ENCODE peak calls at places on chromosomes 2 and 18, in seven cellular contexts. B is HTR-8/SVneo; C is HCEC 1CT; F is NCI-H1436; K is stimulated activated CD8-positive, alpha-beta memory T cell treated with anti-CD3 and anti-CD28 coated beads, Interleukin-2, amount 100 ng/mL, for 1 hour; O is MV-4-11; G is Daoy. M is an unnamed sample.
A peak's percentile ranks its signal among the peaks of the same experiment; 100 is the strongest.

GRCh38 chr2:101821059-101821805 is 123.7 kb downstream of the MAP4K4 start:
- DNase-seq in B (no peak), C (peak; percentile 22), F (no peak), K (no peak), O (no peak), G (no peak), M (no peak)

GRCh38 chr2:1900736-1901135 is 156.4 kb upstream of the PXDN start:
- DNase-seq in B (no peak), C (no peak), F (no peak), K (no peak), O (no peak), G (no peak), M (no peak)

GRCh38 chr18:3655637-3656050 is 205.7 kb downstream of the TGIF1 start:
- DNase-seq in B (no peak), C (no peak), F (no peak), K (no peak), O (no peak), G (no peak), M (no peak)

GRCh38 chr2:191629001-191629453 is 48.9 kb upstream of the NABP1 start:
- DNase-seq in B (no peak), C (no peak), F (no peak), K (no peak), O (no peak), G (no peak), M (no peak)

GRCh38 chr18:44729631-44730101 is 49.0 kb downstream of the SETBP1 start:
- DNase-seq in B (no peak), C (peak; percentile 13), F (no peak), K (peak; percentile 20), O (peak; percentile 77), G (peak; percentile 41), M (no peak)

GRCh38 chr2:15383695-15384350 is 177.3 kb downstream of the NBAS start:
- DNase-seq in B (no peak), C (no peak), F (no peak), K (no peak), O (no peak), G (no peak), M (no peak)

GRCh38 chr2:75356857-75357256 is 157.5 kb upstream of the TACR1 start:
- DNase-seq in B (no peak), C (no peak), F (no peak), K (no peak), O (no peak), G (no peak), M (no peak)

GRCh38 chr2:230658577-230658876 is 54.1 kb upstream of the CAB39 start:
- DNase-seq in B (no peak), C (no peak), F (no peak), K (no peak), O (no peak), G (no peak), M (no peak)

GRCh38 chr18:35029770-35030169 is 11.4 kb upstream of the MAPRE2 start:
- DNase-seq in B (no peak), C (no peak), F (no peak), K (no peak), O (peak; percentile 33), G (no peak), M (no peak)

GRCh38 chr2:26712486-26713465 is 20.3 kb downstream of the KCNK3 start:
- DNase-seq in B (no peak), C (no peak), F (peak; percentile 77), K (no peak), O (no peak), G (no peak), M (no peak)

GRCh38 chr18:13264091-13264777 is 45.7 kb downstream of the LDLRAD4 start:
- DNase-seq in B (no peak), C (no peak), F (no peak), K (no peak), O (no peak), G (no peak), M (no peak)

GRCh38 chr2:126665483-126665882 is 9.5 kb downstream of the GYPC start:
- DNase-seq in B (no peak), C (no peak), F (no peak), K (no peak), O (no peak), G (no peak), M (no peak)

GRCh38 chr2:234162876-234163275 is 112.4 kb downstream of the SPP2 start:
- DNase-seq in B (no peak), C (no peak), F (no peak), K (no peak), O (no peak), G (no peak), M (no peak)

GRCh38 chr2:10332402-10333246 is 29.9 kb downstream of the HPCAL1 start:
- DNase-seq in B (no peak), C (no peak), F (no peak), K (no peak), O (no peak), G (no peak), M (no peak)

GRCh38 chr18:51525453-51526225 is 328.2 kb upstream of the MEX3C start:
- DNase-seq in B (no peak), C (no peak), F (no peak), K (no peak), O (no peak), G (no peak), M (no peak)

GRCh38 chr18:73446502-73446901 is 578.7 kb upstream of the NETO1 start:
- DNase-seq in B (no peak), C (no peak), F (no peak), K (no peak), O (no peak), G (no peak), M (peak; percentile 40)

GRCh38 chr18:47605093-47605492 is 325.4 kb downstream of the SMAD2 start:
- DNase-seq in B (no peak), C (no peak), F (peak; percentile 24), K (no peak), O (no peak), G (no peak), M (no peak)

GRCh38 chr18:10374195-10374594 is 80.2 kb upstream of the APCDD1 start:
- DNase-seq in B (no peak), C (no peak), F (no peak), K (no peak), O (no peak), G (no peak), M (no peak)

GRCh38 chr2:64990823-64991222 is 1.6 kb downstream of the SLC1A4 start:
- DNase-seq in B (no peak), C (no peak), F (no peak), K (no peak), O (no peak), G (no peak), M (no peak)

GRCh38 chr2:219525533-219526232 is 11.4 kb downstream of the ASIC4 start:
- DNase-seq in B (no peak), C (no peak), F (no peak), K (no peak), O (no peak), G (no peak), M (no peak)

GRCh38 chr2:23601301-23601965 is 216.5 kb downstream of the KLHL29 start:
- DNase-seq in B (no peak), C (no peak), F (no peak), K (no peak), O (peak; percentile 30), G (peak; percentile 56), M (no peak)

GRCh38 chr2:20422679-20423271 is 24.1 kb upstream of the RHOB start:
- DNase-seq in B (no peak), C (peak; percentile 81), F (no peak), K (no peak), O (peak; percentile 42), G (peak; percentile 27), M (no peak)

GRCh38 chr2:102025016-102025491 is 33.3 kb downstream of the IL1R2 start:
- DNase-seq in B (no peak), C (no peak), F (no peak), K (no peak), O (peak; percentile 40), G (no peak), M (no peak)

GRCh38 chr2:72137498-72138010 is 10.1 kb downstream of the CYP26B1 start:
- DNase-seq in B (peak; percentile 85), C (no peak), F (peak; percentile 35), K (peak; percentile 22), O (peak; percentile 19), G (peak; percentile 60), M (no peak)

GRCh38 chr2:235709969-235710879 is 216.4 kb downstream of the AGAP1 start:
- DNase-seq in B (no peak), C (no peak), F (no peak), K (no peak), O (no peak), G (no peak), M (no peak)

GRCh38 chr18:67634631-67635338 is 118.3 kb upstream of the DSEL start:
- DNase-seq in B (no peak), C (no peak), F (no peak), K (no peak), O (no peak), G (no peak), M (no peak)

GRCh38 chr2:191866195-191866594 is 19.3 kb upstream of the CAVIN2 start:
- DNase-seq in B (no peak), C (no peak), F (no peak), K (no peak), O (no peak), G (no peak), M (no peak)

GRCh38 chr2:148914463-148914862 is 39.4 kb downstream of the KIF5C start:
- DNase-seq in B (no peak), C (no peak), F (peak; percentile 90), K (no peak), O (no peak), G (no peak), M (no peak)

GRCh38 chr2:121804340-121804739 is 48.9 kb downstream of the TSN start:
- DNase-seq in B (no peak), C (peak; percentile 2), F (peak; percentile 63), K (no peak), O (peak; percentile 81), G (peak; percentile 90), M (no peak)

GRCh38 chr2:27115485-27115884 is 3.4 kb downstream of the CGREF1 start:
- DNase-seq in B (no peak), C (no peak), F (no peak), K (no peak), O (no peak), G (no peak), M (no peak)

GRCh38 chr2:19319064-19319463 is 39.4 kb downstream of the OSR1 start:
- DNase-seq in B (no peak), C (no peak), F (no peak), K (no peak), O (no peak), G (no peak), M (no peak)

GRCh38 chr2:127591221-127591923 is 54.6 kb upstream of the GPR17 start:
- DNase-seq in B (peak; percentile 93), C (no peak), F (peak; percentile 39), K (peak; percentile 11), O (peak; percentile 22), G (peak; percentile 67), M (peak; percentile 37)

GRCh38 chr2:50148632-50149031 is 883.3 kb downstream of the NRXN1 start:
- DNase-seq in B (no peak), C (no peak), F (no peak), K (no peak), O (no peak), G (no peak), M (no peak)

GRCh38 chr2:43110442-43110871 is 115.9 kb downstream of the ZFP36L2 start:
- DNase-seq in B (peak; percentile 82), C (no peak), F (no peak), K (no peak), O (no peak), G (peak; percentile 68), M (no peak)

GRCh38 chr18:1805526-1805925 is 765.8 kb downstream of the METTL4 start:
- DNase-seq in B (no peak), C (no peak), F (no peak), K (no peak), O (peak; percentile 56), G (no peak), M (no peak)